ENCODE peak calls at places on chromosomes 4 and X, in ten cellular contexts. M is esophagus muscularis mucosa, F is keratinocyte, J is GM06990, D is cardiac muscle cell, C is lower lobe of right lung, T is sigmoid colon, X is mesendoderm, N is fibroblast of lung, P is mammary epithelial cell. Q is an unnamed sample.

GRCh38 chrX:19670321-19670750 is 155.0 kb upstream of the MAP3K15 start:
- DNase-seq in M (no peak), F (no peak), J (no peak), D (peak; percentile 64), C (no peak), T (no peak), X (no peak), N (peak; percentile 86), P (no peak), Q (no peak)

GRCh38 chr4:33126002-33126401 is 2405.8 kb downstream of the PCDH7 start:
- DNase-seq in M (no peak), F (no peak), J (no peak), D (no peak), C (no peak), T (no peak), X (no peak), N (no peak), P (no peak), Q (no peak)

GRCh38 chr4:8323947-8324555 is 54.5 kb downstream of the HTRA3 start:
- DNase-seq in M (no peak), F (no peak), J (no peak), D (no peak), C (no peak), T (peak; percentile 42), X (no peak), N (no peak), P (peak; percentile 72), Q (peak; percentile 60)

GRCh38 chr4:67616478-67616877 is 58.0 kb downstream of the STAP1 start:
- DNase-seq in M (no peak), F (no peak), J (no peak), D (no peak), C (no peak), T (no peak), X (no peak), N (no peak), P (no peak), Q (no peak)

GRCh38 chr4:77236806-77237205 is 79.8 kb downstream of the CCNG2 start:
- DNase-seq in M (no peak), F (no peak), J (no peak), D (no peak), C (no peak), T (no peak), X (no peak), N (no peak), P (no peak), Q (no peak)

GRCh38 chrX:130079824-130080406 is 30.4 kb downstream of the ELF4 start:
- DNase-seq in M (no peak), F (no peak), J (no peak), D (peak; percentile 84), C (no peak), T (peak; percentile 83), X (peak; percentile 70), N (peak; percentile 78), P (peak; percentile 36), Q (peak; percentile 61)

GRCh38 chrX:97841544-97842179 is 958.0 kb downstream of the RPA4 start:
- DNase-seq in M (no peak), F (no peak), J (no peak), D (no peak), C (no peak), T (no peak), X (no peak), N (no peak), P (no peak), Q (no peak)

GRCh38 chr4:149164282-149164681 is 651.4 kb downstream of the IQCM start:
- DNase-seq in M (no peak), F (no peak), J (no peak), D (peak; percentile 46), C (no peak), T (no peak), X (peak; percentile 68), N (peak; percentile 3), P (no peak), Q (peak; percentile 19)

DNA sequence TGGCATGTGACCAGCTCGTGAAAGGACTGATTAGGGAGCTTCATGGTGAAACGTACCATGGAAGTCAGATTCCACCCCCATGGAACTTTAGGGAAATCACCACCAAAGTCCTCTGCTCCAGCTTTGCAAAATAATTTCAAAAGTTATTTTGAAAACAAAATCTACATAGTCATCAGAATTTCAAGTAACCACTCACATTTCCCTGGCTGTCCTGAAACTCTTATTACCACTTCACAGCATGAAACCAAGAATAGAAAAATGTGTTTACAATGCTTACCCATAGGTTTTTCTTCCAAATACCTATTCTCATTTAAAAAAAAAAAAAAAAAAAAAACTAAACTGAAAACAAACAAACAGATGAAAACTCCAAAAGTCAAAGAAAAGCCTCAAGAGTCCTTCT is 198.7 kb downstream of the PDGFRA start:
- DNase-seq in M (no peak), F (no peak), J (no peak), D (no peak), C (no peak), T (no peak), X (no peak), N (no peak), P (no peak), Q (no peak)
- H3K4me3 ChIP-seq in M (no peak overlapping the region), F (no peak overlapping the region), J (no peak overlapping the region), D (no peak overlapping the region), C (no peak overlapping the region), T (no peak overlapping the region), X (no peak overlapping the region), N (no peak overlapping the region), P (no peak overlapping the region), Q (no peak overlapping the region)

GRCh38 chrX:132482632-132483031 is 6.2 kb downstream of the MBNL3 start:
- DNase-seq in M (no peak), F (no peak), J (no peak), D (no peak), C (no peak), T (no peak), X (no peak), N (no peak), P (no peak), Q (no peak)

GRCh38 chrX:132481449-132481848 is 7.4 kb downstream of the MBNL3 start:
- DNase-seq in M (no peak), F (no peak), J (no peak), D (no peak), C (no peak), T (no peak), X (no peak), N (no peak), P (no peak), Q (no peak)

GRCh38 chrX:132483523-132483922 is 5.3 kb downstream of the MBNL3 start:
- DNase-seq in M (no peak), F (no peak), J (no peak), D (no peak), C (no peak), T (no peak), X (no peak), N (no peak), P (no peak), Q (no peak)

GRCh38 chrX:132483951-132484350 is 4.9 kb downstream of the MBNL3 start:
- DNase-seq in M (no peak), F (no peak), J (no peak), D (no peak), C (no peak), T (no peak), X (no peak), N (no peak), P (no peak), Q (no peak)

DNA sequence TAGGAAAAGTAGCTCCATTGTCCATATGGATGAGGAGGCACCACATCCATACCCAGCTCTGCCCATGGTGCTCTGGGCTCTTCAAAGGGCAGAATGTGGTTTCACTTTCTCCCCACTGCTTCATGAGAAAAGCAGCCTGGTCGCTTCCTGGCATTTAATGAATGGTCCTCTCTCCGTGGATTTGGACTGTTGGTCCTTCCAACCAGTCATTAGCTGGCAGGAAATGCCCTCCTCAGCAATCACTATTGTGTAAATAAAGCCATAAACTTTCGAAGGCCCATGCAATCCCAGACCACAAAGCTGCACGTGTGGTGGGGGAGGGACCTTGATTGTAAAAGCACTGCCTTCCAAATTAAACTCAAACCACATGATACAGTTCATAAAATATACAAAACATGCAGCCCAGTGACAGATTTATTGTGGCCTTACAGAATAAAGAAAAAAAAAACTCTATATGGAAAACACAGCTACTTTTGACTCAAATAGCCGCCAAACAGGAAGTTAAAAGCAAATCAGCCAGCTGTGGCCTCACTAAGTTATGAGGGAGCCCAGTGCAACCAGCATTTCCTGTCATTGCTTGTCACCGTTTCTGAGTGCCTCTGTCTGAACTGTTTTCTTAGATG is 8.1 kb downstream of the MBNL3 start:
- DNase-seq in M (no peak), F (no peak), J (peak; percentile 48), D (peak; percentile 64), C (peak; percentile 50), T (no peak), X (peak; percentile 7), N (peak; percentile 87), P (peak; percentile 20), Q (peak; percentile 59)
- H3K27me3 ChIP-seq in M (peaks cover 4% of the 10 kb centered on the region), F (no peaks in the 10 kb centered on the region), J (no peaks in the 10 kb centered on the region), D (no peaks in the 10 kb centered on the region), C (no peaks in the 10 kb centered on the region), T (no peaks in the 10 kb centered on the region), X (no peaks in the 10 kb centered on the region), N (no peaks in the 10 kb centered on the region), P (peaks cover 3% of the 10 kb centered on the region), Q (no peaks in the 10 kb centered on the region)

GRCh38 chr4:55173580-55173979 is 48.2 kb upstream of the KDR start:
- DNase-seq in M (no peak), F (no peak), J (no peak), D (peak; percentile 71), C (no peak), T (no peak), X (no peak), N (peak; percentile 51), P (peak; percentile 60), Q (no peak)

GRCh38 chr4:55176497-55176896 is 51.1 kb upstream of the KDR start:
- DNase-seq in M (no peak), F (no peak), J (no peak), D (no peak), C (no peak), T (no peak), X (no peak), N (no peak), P (no peak), Q (no peak)

GRCh38 chr4:55177461-55177860 is 52.1 kb upstream of the KDR start:
- DNase-seq in M (no peak), F (no peak), J (no peak), D (no peak), C (no peak), T (no peak), X (no peak), N (no peak), P (no peak), Q (no peak)

GRCh38 chr4:55178226-55179005 is 53.0 kb upstream of the KDR start:
- DNase-seq in M (no peak), F (no peak), J (no peak), D (no peak), C (no peak), T (no peak), X (peak; percentile 55), N (no peak), P (no peak), Q (no peak)

DNA sequence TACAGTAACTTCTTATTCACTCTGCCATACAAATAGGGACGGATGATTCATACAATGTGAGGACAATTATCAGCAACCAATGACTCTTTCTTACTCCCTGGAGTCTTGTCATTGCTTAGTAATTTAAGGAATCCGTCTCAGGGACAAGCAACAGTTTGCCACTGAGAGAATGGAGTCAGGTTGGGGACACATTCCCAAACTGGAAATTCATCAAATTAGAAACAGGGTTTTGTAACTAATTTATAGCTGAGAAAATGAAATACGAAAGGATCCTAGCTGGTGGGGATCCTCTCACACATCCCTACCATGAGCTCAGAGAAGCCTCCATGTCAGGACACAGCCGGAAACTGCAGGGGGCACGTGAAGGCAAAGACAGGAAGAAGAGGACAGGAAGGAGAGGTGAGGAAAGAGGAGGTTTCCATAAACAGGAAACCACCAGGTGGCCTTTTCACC is 50.4 kb upstream of the KDR start:
- DNase-seq in M (no peak), F (no peak), J (no peak), D (peak; percentile 60), C (no peak), T (no peak), X (peak; percentile 95), N (peak; percentile 29), P (no peak), Q (no peak)
- H3K4me3 ChIP-seq in M (no peak overlapping the region), F (no peak overlapping the region), J (no peak overlapping the region), D (no peak overlapping the region), C (no peak overlapping the region), T (no peak overlapping the region), X (no peak overlapping the region), N (no peak overlapping the region), P (no peak overlapping the region), Q (no peak overlapping the region)

DNA sequence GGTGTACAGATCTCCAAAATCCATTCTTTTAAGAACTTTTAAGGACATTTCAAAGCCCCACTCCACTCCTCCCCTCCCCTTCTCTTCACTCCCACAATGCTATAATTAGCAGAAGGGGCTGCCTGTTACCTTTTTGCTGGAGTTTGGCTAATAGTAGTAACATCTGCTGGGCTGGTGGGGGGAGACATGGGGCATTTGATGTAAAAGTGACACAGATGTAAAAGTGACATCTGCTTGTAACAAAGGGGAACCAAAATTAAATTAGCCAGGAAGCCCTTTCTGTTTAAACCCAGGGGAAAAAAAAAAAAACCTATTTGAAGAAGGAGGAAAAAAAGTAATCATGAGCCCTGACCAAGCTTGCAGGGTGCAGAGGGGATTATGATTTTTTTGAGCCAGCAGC is 5.4 kb upstream of the PHOX2B start:
- DNase-seq in M (peak; percentile 60), F (no peak), J (no peak), D (no peak), C (no peak), T (no peak), X (no peak), N (no peak), P (no peak), Q (no peak)
- H3K27me3 ChIP-seq in M (peaks cover 39% of the 10 kb centered on the region), F (peaks cover 69% of the 10 kb centered on the region), J (no peaks in the 10 kb centered on the region), D (peaks cover 94% of the 10 kb centered on the region), C (peaks cover 82% of the 10 kb centered on the region), T (peaks cover 15% of the 10 kb centered on the region), X (peaks cover 56% of the 10 kb centered on the region), N (peaks cover 40% of the 10 kb centered on the region), P (peaks cover 38% of the 10 kb centered on the region), Q (peaks cover 3% of the 10 kb centered on the region)

Q was measured in MG63.